ENCODE peak calls at places on chromosomes 4 and X, in seven cellular contexts. I is CD8-positive, alpha-beta memory T cell; U is left ventricle myocardium inferior; Z is upper lobe of right lung; E is SJSA1; F is right atrium auricular region; V is GM23248. J is an unnamed sample.

GRCh38 chr4:17781072-17781830 is at the start of gene FAM184B:
- DNase-seq in I (no peak), U (no peak), Z (peak), E (no peak), F (no peak), V (peak), J (no peak)

GRCh38 chrX:10648608-10649007 is 28.2 kb upstream of the MID1 start:
- DNase-seq in I (no peak), U (no peak), Z (no peak), E (no peak), F (no peak), V (peak), J (peak)

GRCh38 chr4:185039508-185040273 is 21.4 kb downstream of the HELT start:
- DNase-seq in I (peak), U (no peak), Z (no peak), E (peak), F (no peak), V (peak), J (peak)

GRCh38 chr4:35649784-35650183 is 594.5 kb downstream of the ARAP2 start:
- DNase-seq in I (no peak), U (no peak), Z (no peak), E (no peak), F (no peak), V (no peak), J (no peak)

GRCh38 chrX:2874222-2875135 is 45.7 kb downstream of the GYG2 start:
- DNase-seq in I (no peak), U (no peak), Z (no peak), E (no peak), F (peak), V (no peak), J (no peak)

GRCh38 chr4:108361886-108362285 is 193.2 kb upstream of the LEF1 start:
- DNase-seq in I (no peak), U (no peak), Z (no peak), E (no peak), F (no peak), V (no peak), J (no peak)

GRCh38 chr4:60805500-60806313 is 394.4 kb upstream of the ADGRL3 start:
- DNase-seq in I (no peak), U (no peak), Z (no peak), E (peak), F (no peak), V (peak), J (no peak)

GRCh38 chr4:27278615-27279014 is 418.0 kb downstream of the STIM2 start:
- DNase-seq in I (no peak), U (no peak), Z (no peak), E (no peak), F (no peak), V (peak), J (no peak)

GRCh38 chr4:118923891-118924290 is 35.2 kb downstream of the SYNPO2 start:
- DNase-seq in I (no peak), U (no peak), Z (no peak), E (no peak), F (no peak), V (no peak), J (no peak)

GRCh38 chrX:109624022-109624421 is 950 bp downstream of the KCNE5 start:
- DNase-seq in I (no peak), U (peak), Z (no peak), E (no peak), F (no peak), V (no peak), J (no peak)

GRCh38 chrX:28312259-28312658 is 275.0 kb upstream of the IL1RAPL1 start:
- DNase-seq in I (no peak), U (no peak), Z (no peak), E (no peak), F (no peak), V (no peak), J (no peak)

GRCh38 chr4:147157860-147158701 is 212.4 kb upstream of the TTC29 start:
- DNase-seq in I (no peak), U (peak), Z (peak), E (peak), F (no peak), V (peak), J (no peak)

GRCh38 chr4:147863808-147864472 is 132.1 kb downstream of the ARHGAP10 start:
- DNase-seq in I (no peak), U (no peak), Z (no peak), E (no peak), F (no peak), V (peak), J (no peak)

GRCh38 chr4:171812377-171813194 is 618 bp upstream of the GALNTL6 start:
- DNase-seq in I (no peak), U (no peak), Z (no peak), E (no peak), F (no peak), V (no peak), J (no peak)

GRCh38 chr4:153649572-153649991 is 34.5 kb upstream of the TLR2 start:
- DNase-seq in I (no peak), U (no peak), Z (no peak), E (peak), F (no peak), V (peak), J (no peak)

GRCh38 chrX:15721911-15722310 is 16.2 kb upstream of the CA5B start:
- DNase-seq in I (no peak), U (no peak), Z (no peak), E (no peak), F (no peak), V (peak), J (no peak)

GRCh38 chr4:472881-473574 is 25.9 kb downstream of the ZNF721 start:
- DNase-seq in I (no peak), U (no peak), Z (no peak), E (no peak), F (no peak), V (peak), J (no peak)

GRCh38 chr4:101022151-101023024 is 324.9 kb downstream of the PPP3CA start:
- DNase-seq in I (no peak), U (no peak), Z (no peak), E (peak), F (no peak), V (peak), J (no peak)

GRCh38 chr4:86664959-86665358 is 70.8 kb downstream of the PTPN13 start:
- DNase-seq in I (no peak), U (no peak), Z (no peak), E (no peak), F (no peak), V (peak), J (no peak)

GRCh38 chr4:10296730-10297129 is 160.5 kb downstream of the ZNF518B start:
- DNase-seq in I (no peak), U (no peak), Z (no peak), E (no peak), F (no peak), V (peak), J (no peak)

GRCh38 chr4:74527049-74527448 is 82.1 kb downstream of the AREG start:
- DNase-seq in I (no peak), U (no peak), Z (no peak), E (no peak), F (no peak), V (no peak), J (no peak)

GRCh38 chr4:8508731-8509130 is 68.2 kb downstream of the TRMT44 start:
- DNase-seq in I (no peak), U (no peak), Z (no peak), E (no peak), F (no peak), V (no peak), J (no peak)

GRCh38 chr4:82774711-82775171 is 23.9 kb downstream of the SCD5 start:
- DNase-seq in I (no peak), U (no peak), Z (no peak), E (no peak), F (no peak), V (peak), J (no peak)

GRCh38 chr4:823093-823760 is 2.7 kb downstream of the CPLX1 start:
- DNase-seq in I (no peak), U (no peak), Z (peak), E (no peak), F (no peak), V (no peak), J (no peak)

GRCh38 chr4:184814686-184815045 is 11.1 kb downstream of the ACSL1 start:
- DNase-seq in I (no peak), U (no peak), Z (no peak), E (peak), F (no peak), V (peak), J (no peak)

GRCh38 chrX:118370921-118371624 is 25.2 kb downstream of the WDR44 start:
- DNase-seq in I (no peak), U (no peak), Z (no peak), E (no peak), F (no peak), V (peak), J (no peak)

GRCh38 chr4:44446801-44447562 is 1.6 kb downstream of the KCTD8 start:
- DNase-seq in I (no peak), U (no peak), Z (peak), E (peak), F (no peak), V (no peak), J (no peak)

GRCh38 chrX:35726176-35726575 is 72.0 kb upstream of the MAGEB16 start:
- DNase-seq in I (no peak), U (no peak), Z (no peak), E (no peak), F (no peak), V (peak), J (no peak)

GRCh38 chr4:178165909-178166308 is 723.7 kb upstream of the AGA start:
- DNase-seq in I (no peak), U (no peak), Z (no peak), E (no peak), F (no peak), V (no peak), J (no peak)

GRCh38 chr4:144646523-144647094 is 653 bp downstream of the HHIP start:
- DNase-seq in I (no peak), U (no peak), Z (no peak), E (peak), F (no peak), V (peak), J (no peak)

GRCh38 chr4:101200561-101200960 is 146.8 kb downstream of the PPP3CA start:
- DNase-seq in I (no peak), U (no peak), Z (no peak), E (peak), F (no peak), V (peak), J (peak)

DNA sequence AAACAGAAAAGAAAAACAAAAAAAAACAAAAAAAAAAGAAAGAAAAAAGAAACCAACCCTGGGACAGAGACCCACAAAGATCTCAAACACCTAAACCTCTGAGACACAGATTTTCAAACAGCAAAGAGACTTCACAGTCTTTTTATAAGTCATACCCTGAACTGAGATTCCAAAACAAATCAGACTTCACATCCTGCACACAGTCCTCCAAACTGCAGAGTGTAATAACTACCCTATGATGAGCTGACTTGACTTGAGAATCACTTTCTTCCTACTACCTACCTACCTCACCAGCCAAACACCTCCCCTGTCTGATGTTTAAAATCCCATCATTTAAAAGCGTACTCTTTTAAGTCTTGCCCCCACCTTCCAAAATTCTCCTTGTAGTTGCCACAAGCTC is 25.2 kb upstream of the GLOD5 start:
- DNase-seq in I (no peak), U (no peak), Z (no peak), E (peak), F (no peak), V (no peak), J (no peak)
- H3K27ac ChIP-seq in I (no peak), U (no peak), Z (no peak), E (no peak), F (peak), V (no peak), J (no peak)

GRCh38 chrX:153886915-153887314 is 942 bp upstream of the L1CAM start:
- DNase-seq in I (no peak), U (no peak), Z (no peak), E (no peak), F (no peak), V (no peak), J (no peak)
- H3K4me3 ChIP-seq in I (no peak), U (no peak), Z (no peak), E (no peak), F (no peak), V (no peak), J (no peak)

GRCh38 chr4:151799417-151800030 is 38.7 kb upstream of the GATB start:
- DNase-seq in I (no peak), U (no peak), Z (no peak), E (no peak), F (no peak), V (no peak), J (no peak)

GRCh38 chr4:151796106-151796505 is 35.3 kb upstream of the GATB start:
- DNase-seq in I (no peak), U (no peak), Z (no peak), E (no peak), F (no peak), V (no peak), J (no peak)

GRCh38 chr4:151797131-151797530 is 36.3 kb upstream of the GATB start:
- DNase-seq in I (no peak), U (no peak), Z (no peak), E (no peak), F (no peak), V (peak), J (no peak)

GRCh38 chr4:151797853-151798252 is 37.0 kb upstream of the GATB start:
- DNase-seq in I (no peak), U (no peak), Z (no peak), E (no peak), F (no peak), V (peak), J (no peak)

GRCh38 chr4:151798678-151799416 is 38.0 kb upstream of the GATB start:
- DNase-seq in I (no peak), U (no peak), Z (no peak), E (no peak), F (no peak), V (peak), J (no peak)
- H3K27ac ChIP-seq in I (no peak), U (peak), Z (no peak), E (no peak), F (peak), V (no peak), J (no peak)

GRCh38 chr4:3462790-3463415 is at the start of gene DOK7:
- DNase-seq in I (no peak), U (peak), Z (no peak), E (no peak), F (no peak), V (peak), J (no peak)
- H3K4me3 ChIP-seq in I (no peak), U (peak), Z (peak), E (no peak), F (peak), V (peak), J (peak)

GRCh38 chr4:69833251-69833650 is 26.7 kb downstream of the SULT1E1 start:
- DNase-seq in I (no peak), U (no peak), Z (no peak), E (no peak), F (no peak), V (no peak), J (no peak)
- H3K27ac ChIP-seq in I (no peak), U (no peak), Z (no peak), E (no peak), F (no peak), V (no peak), J (no peak)

GRCh38 chrX:68433981-68434299 is 645 bp upstream of the OPHN1 start:
- DNase-seq in I (no peak), U (no peak), Z (no peak), E (no peak), F (no peak), V (no peak), J (no peak)
- H3K4me3 ChIP-seq in I (peak), U (peak), Z (peak), E (peak), F (peak), V (peak), J (peak)

DNA sequence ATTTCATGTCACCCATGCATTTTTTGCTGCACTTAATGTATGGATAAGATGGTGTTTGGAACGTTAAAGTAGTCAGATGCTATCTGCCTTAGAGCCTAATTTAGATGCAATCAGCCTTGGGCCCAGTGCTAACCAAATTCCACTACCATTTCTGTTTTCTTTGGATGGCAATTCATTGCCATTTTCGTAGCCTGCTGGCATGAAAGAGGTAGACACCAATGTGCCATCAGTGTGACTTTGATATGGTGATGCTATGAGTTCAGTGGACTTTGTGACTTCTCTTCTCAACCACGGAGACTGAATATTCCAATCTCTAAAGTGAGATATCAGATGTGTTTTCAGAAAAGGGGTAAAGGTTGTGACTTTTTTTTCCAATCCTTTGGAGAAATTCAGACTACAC is 1.5 kb downstream of the ETFDH start:
- DNase-seq in I (no peak), U (no peak), Z (no peak), E (no peak), F (no peak), V (no peak), J (no peak)
- H3K27ac ChIP-seq in I (no peak), U (peak), Z (no peak), E (no peak), F (peak), V (no peak), J (no peak)

GRCh38 chrX:18887821-18888205 is 96.1 kb downstream of the PHKA2 start:
- DNase-seq in I (no peak), U (no peak), Z (no peak), E (no peak), F (no peak), V (no peak), J (no peak)
- H3K4me3 ChIP-seq in I (no peak), U (peak), Z (no peak), E (no peak), F (peak), V (no peak), J (no peak)

GRCh38 chr4:3106339-3107186 is 32.1 kb downstream of the HTT start:
- DNase-seq in I (peak), U (peak), Z (peak), E (peak), F (peak), V (peak), J (peak)

GRCh38 chr4:3112241-3112978 is 37.9 kb downstream of the HTT start:
- DNase-seq in I (no peak), U (no peak), Z (no peak), E (no peak), F (no peak), V (no peak), J (no peak)

GRCh38 chr4:3111461-3111860 is 37.0 kb downstream of the HTT start:
- DNase-seq in I (no peak), U (no peak), Z (no peak), E (no peak), F (no peak), V (peak), J (no peak)

GRCh38 chr4:3108211-3108610 is 33.7 kb downstream of the HTT start:
- DNase-seq in I (no peak), U (no peak), Z (no peak), E (no peak), F (no peak), V (peak), J (no peak)

GRCh38 chr4:3107271-3108185 is 33.0 kb downstream of the HTT start:
- DNase-seq in I (no peak), U (peak), Z (no peak), E (no peak), F (no peak), V (peak), J (no peak)
- H3K27ac ChIP-seq in I (no peak), U (peak), Z (peak), E (no peak), F (peak), V (peak), J (peak)

J was measured in AG04450.